ENCODE peak calls at places on chromosomes 1 and 21, in ten cellular contexts. P is ovary, W is lower lobe of right lung, H is SJSA1, L is GM23338, G is caudate nucleus, E is breast epithelium, C is A549, A is colonic mucosa, D is sigmoid colon. M is an unnamed sample.

GRCh38 chr1:107748529-107748928 is 216.5 kb downstream of the VAV3 start:
- DNase-seq in P (no peak), W (no peak), H (no peak), L (peak; percentile 51), G (no peak), E (no peak), C (peak; percentile 3), A (no peak), D (no peak), M (no peak)

GRCh38 chr21:45944601-45945000 is 37.0 kb upstream of the COL6A1 start:
- DNase-seq in P (no peak), W (no peak), H (no peak), L (no peak), G (no peak), E (no peak), C (no peak), A (no peak), D (no peak), M (no peak)

GRCh38 chr1:223001653-223002634 is 141.1 kb downstream of the TLR5 start:
- DNase-seq in P (no peak), W (no peak), H (no peak), L (peak; percentile 46), G (no peak), E (no peak), C (no peak), A (no peak), D (no peak), M (no peak)

GRCh38 chr1:14740016-14740415 is 141.5 kb downstream of the KAZN start:
- DNase-seq in P (no peak), W (no peak), H (no peak), L (no peak), G (no peak), E (no peak), C (no peak), A (no peak), D (no peak), M (no peak)

GRCh38 chr1:153921803-153922075 is 1.0 kb downstream of the GATAD2B start:
- DNase-seq in P (no peak), W (no peak), H (no peak), L (peak; percentile 37), G (no peak), E (no peak), C (no peak), A (peak; percentile 32), D (no peak), M (no peak)

GRCh38 chr1:44485229-44485932 is 80.3 kb downstream of the RNF220 start:
- DNase-seq in P (peak; percentile 25), W (no peak), H (no peak), L (peak; percentile 68), G (no peak), E (no peak), C (no peak), A (no peak), D (no peak), M (no peak)

GRCh38 chr1:207752456-207753132 is 740 bp downstream of the CD46 start:
- DNase-seq in P (peak; percentile 25), W (peak; percentile 65), H (no peak), L (peak; percentile 32), G (no peak), E (peak; percentile 31), C (no peak), A (peak; percentile 80), D (peak; percentile 65), M (peak; percentile 72)

GRCh38 chr1:8625981-8626898 is 191.2 kb downstream of the RERE start:
- DNase-seq in P (no peak), W (no peak), H (peak; percentile 89), L (no peak), G (no peak), E (no peak), C (no peak), A (no peak), D (no peak), M (no peak)

GRCh38 chr1:233496940-233497456 is 116.9 kb upstream of the KCNK1 start:
- DNase-seq in P (no peak), W (no peak), H (no peak), L (no peak), G (no peak), E (no peak), C (no peak), A (no peak), D (no peak), M (no peak)

DNA sequence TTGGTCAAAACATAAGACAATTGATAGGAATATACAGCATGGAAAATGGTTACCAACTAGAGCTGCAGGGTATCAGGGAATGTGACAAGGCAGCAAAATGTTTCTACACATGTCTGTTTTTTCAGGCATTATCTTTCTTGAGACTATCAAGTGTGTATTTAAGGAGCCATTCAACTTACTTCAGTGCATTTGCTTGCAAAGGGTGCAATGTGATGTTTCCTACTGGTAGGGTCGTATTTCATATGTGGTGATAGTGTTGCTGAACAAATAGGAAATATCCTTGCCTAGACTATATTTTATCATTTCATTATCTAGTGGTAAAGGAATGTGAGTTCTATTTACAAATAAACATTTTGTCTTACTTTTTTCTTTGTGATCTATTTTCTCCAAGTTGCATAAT is 42.4 kb downstream of the PTPRC start:
- DNase-seq in P (no peak), W (no peak), H (no peak), L (no peak), G (no peak), E (no peak), C (no peak), A (no peak), D (no peak), M (no peak)
- H3K27ac ChIP-seq in P (no peak overlapping the region), W (peak overlapping the region; percentile 65), H (peak overlapping the region; percentile 57), L (no peak overlapping the region), G (no peak overlapping the region), E (no peak overlapping the region), C (no peak overlapping the region), A (peak overlapping the region; percentile 42), D (peak overlapping the region; percentile 30), M (no peak overlapping the region)

GRCh38 chr1:19437911-19438310 is 47.4 kb downstream of the CAPZB start:
- DNase-seq in P (peak; percentile 92), W (peak; percentile 62), H (no peak), L (no peak), G (no peak), E (no peak), C (no peak), A (no peak), D (peak; percentile 96), M (no peak)
- H3K27ac ChIP-seq in P (peak overlapping the region; percentile 95), W (peak overlapping the region; percentile 82), H (no peak overlapping the region), L (no peak overlapping the region), G (peak overlapping the region; percentile 63), E (peak overlapping the region; percentile 88), C (no peak overlapping the region), A (peak overlapping the region; percentile 66), D (peak overlapping the region; percentile 98), M (no peak overlapping the region)

GRCh38 chr1:25747046-25747705 is 52.8 kb upstream of the SELENON start:
- DNase-seq in P (no peak), W (no peak), H (no peak), L (peak; percentile 49), G (no peak), E (no peak), C (no peak), A (no peak), D (no peak), M (no peak)

GRCh38 chr1:25743164-25744139 is 56.5 kb upstream of the SELENON start:
- DNase-seq in P (peak; percentile 92), W (peak; percentile 76), H (no peak), L (no peak), G (peak; percentile 49), E (peak; percentile 66), C (no peak), A (peak; percentile 74), D (peak; percentile 97), M (peak; percentile 96)

GRCh38 chr1:25746299-25747045 is 53.5 kb upstream of the SELENON start:
- DNase-seq in P (no peak), W (peak; percentile 33), H (no peak), L (no peak), G (no peak), E (no peak), C (no peak), A (no peak), D (no peak), M (no peak)

GRCh38 chr1:25744140-25744581 is 55.8 kb upstream of the SELENON start:
- DNase-seq in P (peak; percentile 83), W (peak; percentile 56), H (no peak), L (peak; percentile 75), G (peak; percentile 13), E (peak; percentile 54), C (peak; percentile 27), A (peak; percentile 65), D (peak; percentile 93), M (peak; percentile 87)

DNA sequence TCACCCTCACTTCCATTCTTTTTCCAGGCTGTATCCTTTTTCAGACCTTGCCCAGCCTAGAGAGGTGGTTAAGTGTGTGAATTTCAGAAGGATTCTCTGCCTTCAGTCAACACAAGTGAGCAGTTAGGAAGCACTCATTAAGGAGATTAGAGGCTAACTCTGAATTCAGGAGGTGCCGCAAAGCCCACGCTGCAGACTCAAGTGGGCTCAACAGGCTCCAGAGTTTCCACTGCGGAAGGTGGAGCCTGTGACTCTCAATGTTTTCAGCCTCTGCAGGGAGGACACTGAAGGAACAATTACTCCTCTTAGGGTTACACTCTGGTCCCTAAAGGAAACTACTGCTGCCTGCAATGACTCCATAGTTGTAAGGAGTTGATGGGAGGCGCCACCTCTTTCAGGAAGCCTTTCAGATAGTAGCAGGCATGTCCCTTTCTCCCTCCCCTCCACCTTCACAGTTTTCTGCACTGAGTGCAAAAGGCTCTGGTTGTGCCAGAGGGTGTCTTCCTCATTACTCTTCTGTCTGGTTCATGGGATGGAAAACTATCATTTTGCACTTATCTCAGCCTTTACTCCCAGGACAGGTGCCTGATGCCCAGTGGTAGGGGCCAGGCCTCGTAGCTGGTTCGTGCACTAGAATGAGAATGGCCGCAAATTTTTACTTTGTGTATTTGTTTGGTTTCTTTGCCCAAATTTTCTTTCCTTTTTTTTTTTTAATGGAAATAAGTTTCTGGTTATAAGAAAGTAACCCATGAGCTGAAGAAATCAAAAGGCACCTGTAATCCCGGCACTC is 55.2 kb upstream of the SELENON start:
- DNase-seq in P (no peak), W (peak; percentile 12), H (no peak), L (no peak), G (no peak), E (no peak), C (no peak), A (no peak), D (no peak), M (no peak)
- H3K27ac ChIP-seq in P (peak overlapping the region; percentile 83), W (peak overlapping the region; percentile 75), H (no peak overlapping the region), L (no peak overlapping the region), G (peak overlapping the region; percentile 85), E (peak overlapping the region; percentile 71), C (no peak overlapping the region), A (peak overlapping the region; percentile 46), D (peak overlapping the region; percentile 87), M (peak overlapping the region; percentile 95)

DNA sequence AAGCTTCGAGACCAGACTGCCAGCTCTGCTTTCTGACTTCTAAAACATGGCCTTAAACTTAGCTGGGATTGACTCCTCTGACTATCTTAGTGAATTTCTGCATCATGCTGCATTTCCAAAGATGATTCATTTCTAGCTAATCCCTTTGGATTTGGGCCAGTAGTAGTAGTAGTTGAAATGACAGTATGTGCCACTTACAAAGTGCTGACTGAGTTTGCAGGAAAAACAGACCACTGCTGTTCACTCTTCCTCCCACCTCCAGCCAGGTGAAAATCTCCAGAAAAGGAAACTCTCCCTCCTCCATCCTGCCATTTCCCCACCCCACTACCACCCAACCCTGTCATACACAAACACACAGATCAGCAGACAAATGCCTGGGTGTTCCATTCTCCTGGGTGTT is 8.5 kb upstream of the SSX2IP start:
- DNase-seq in P (no peak), W (no peak), H (no peak), L (no peak), G (no peak), E (no peak), C (peak; percentile 16), A (no peak), D (no peak), M (no peak)
- H3K27ac ChIP-seq in P (no peak overlapping the region), W (no peak overlapping the region), H (peak overlapping the region; percentile 88), L (peak overlapping the region; percentile 48), G (no peak overlapping the region), E (no peak overlapping the region), C (peak overlapping the region; percentile 14), A (peak overlapping the region; percentile 49), D (peak overlapping the region; percentile 85), M (no peak overlapping the region)